ENCODE peak calls at places on chromosomes 4 and X, in four cellular contexts. J, S, N and O are unnamed samples.

GRCh38 chr4:5051210-5051691 is at the start of gene STK32B:
- DNase-seq in J (peak; percentile 88), N (peak; percentile 86), S (no peak), O (peak; percentile 60)

GRCh38 chrX:37888010-37888409 is 40.6 kb upstream of the DYNLT3 start:
- DNase-seq in S (no peak), N (no peak), J (no peak), O (no peak)

GRCh38 chr4:57425610-57426009 is 315.4 kb upstream of the IGFBP7 start:
- DNase-seq in S (peak; percentile 71), N (no peak), J (no peak), O (no peak)

GRCh38 chrX:34917146-34917545 is 25.4 kb upstream of the FAM47B start:
- DNase-seq in S (no peak), N (peak; percentile 73), J (no peak), O (peak; percentile 47)

GRCh38 chr4:148443550-148444295 is 1.5 kb upstream of the NR3C2 start:
- DNase-seq in J (peak; percentile 56), N (peak; percentile 5), S (no peak), O (peak; percentile 3)

GRCh38 chr4:70061980-70062379 is 11.7 kb downstream of the HTN1 start:
- DNase-seq in S (no peak), J (no peak), N (no peak), O (no peak)

GRCh38 chr4:65023877-65024670 is 614.8 kb upstream of the TECRL start:
- DNase-seq in S (no peak), J (no peak), N (no peak), O (no peak)

GRCh38 chrX:129791961-129792570 is 12.3 kb downstream of the SASH3 start:
- DNase-seq in S (no peak), J (no peak), N (no peak), O (no peak)

GRCh38 chr4:138925495-138925894 is 90.1 kb upstream of the NOCT start:
- DNase-seq in N (no peak), S (no peak), J (no peak), O (peak; percentile 8)

GRCh38 chrX:149504226-149504914 is 736 bp downstream of the IDS start:
- DNase-seq in S (no peak), J (peak; percentile 27), N (peak; percentile 46), O (no peak)
- H3K9ac ChIP-seq in S (peak overlapping the region; percentile 79), J (peak overlapping the region; percentile 70), N (peak overlapping the region; percentile 96), O (peak overlapping the region; percentile 91)

DNA sequence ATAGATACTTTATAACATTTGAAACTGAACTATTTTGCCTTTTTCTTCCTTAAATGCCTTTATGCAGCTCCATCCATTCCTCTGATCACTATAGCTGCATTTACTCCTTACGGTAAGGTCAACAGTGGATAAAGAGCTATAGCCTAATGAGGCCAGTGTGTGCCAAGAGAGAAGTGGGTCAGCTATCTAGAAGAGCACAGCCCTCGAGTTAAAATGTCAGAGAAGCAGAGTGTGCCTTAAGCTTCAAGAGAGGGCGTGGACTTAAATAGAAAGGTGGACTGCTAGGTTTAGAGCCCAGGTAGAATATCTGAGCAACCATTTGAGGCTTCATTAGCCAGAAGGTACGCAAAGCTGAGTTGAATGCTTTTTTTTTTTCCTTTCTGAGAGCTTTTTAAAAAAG is 347.4 kb downstream of the BMPR1B start:
- DNase-seq in N (no peak), S (no peak), J (no peak), O (no peak)
- H3K4me1 ChIP-seq in N (no peaks in the 10 kb centered on the region), S (no peaks in the 10 kb centered on the region), J (no peaks in the 10 kb centered on the region), O (no peaks in the 10 kb centered on the region)

GRCh38 chrX:24082446-24082845 is 27.7 kb downstream of the EIF2S3 start:
- DNase-seq in N (no peak), S (no peak), J (no peak), O (no peak)

GRCh38 chrX:24080670-24081069 is 25.9 kb downstream of the EIF2S3 start:
- DNase-seq in N (no peak), S (no peak), J (no peak), O (no peak)

GRCh38 chrX:24079405-24079804 is 24.6 kb downstream of the EIF2S3 start:
- DNase-seq in N (no peak), S (no peak), J (no peak), O (no peak)

GRCh38 chrX:24085133-24085532 is 30.4 kb downstream of the EIF2S3 start:
- DNase-seq in N (no peak), S (no peak), J (no peak), O (no peak)

GRCh38 chrX:24081661-24082154 is 27.0 kb downstream of the EIF2S3 start:
- DNase-seq in J (peak; percentile 64), S (no peak), N (peak; percentile 65), O (peak; percentile 45)
- H3K9ac ChIP-seq in J (no peak overlapping the region), S (no peak overlapping the region), N (peak overlapping the region; percentile 56), O (no peak overlapping the region)

GRCh38 chr4:184815046-184815877 is 10.5 kb downstream of the ACSL1 start:
- DNase-seq in N (peak; percentile 34), J (peak; percentile 34), S (peak; percentile 75), O (peak; percentile 81)

GRCh38 chr4:184818216-184818564 is 7.6 kb downstream of the ACSL1 start:
- DNase-seq in J (no peak), N (no peak), S (no peak), O (no peak)

GRCh38 chr4:184817494-184818215 is 8.1 kb downstream of the ACSL1 start:
- DNase-seq in N (no peak), J (no peak), S (no peak), O (no peak)

GRCh38 chr4:184814686-184815045 is 11.1 kb downstream of the ACSL1 start:
- DNase-seq in S (no peak), J (no peak), N (no peak), O (no peak)

DNA sequence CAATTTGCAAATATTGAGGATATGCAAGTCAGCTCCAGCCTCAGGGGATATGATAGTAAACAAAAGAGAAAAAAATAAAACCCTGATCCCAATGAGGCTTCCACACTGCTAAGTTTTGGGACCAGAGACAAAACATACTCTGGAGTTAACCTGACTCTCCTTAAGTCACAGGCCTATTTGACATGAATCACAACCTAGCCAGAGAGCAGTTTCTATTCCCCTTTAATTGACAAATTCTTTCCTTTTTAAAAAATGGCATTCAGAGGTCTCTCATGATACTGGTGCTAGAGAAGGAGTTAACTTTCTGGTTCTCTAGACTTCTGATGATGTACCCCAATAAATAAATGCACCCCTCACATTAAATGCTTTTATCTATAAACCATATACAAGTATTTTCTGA is 8.8 kb downstream of the ACSL1 start:
- DNase-seq in S (no peak), N (no peak), J (no peak), O (no peak)
- H3K4me1 ChIP-seq in S (peaks cover 38% of the 10 kb centered on the region), N (peaks cover 24% of the 10 kb centered on the region), J (no peaks in the 10 kb centered on the region), O (peaks cover 4% of the 10 kb centered on the region)

GRCh38 chrX:133120406-133120805 is 23.5 kb upstream of the USP26 start:
- DNase-seq in J (no peak), N (no peak), S (no peak), O (no peak)
- H3K9ac ChIP-seq in J (no peak overlapping the region), N (no peak overlapping the region), S (no peak overlapping the region), O (no peak overlapping the region)

GRCh38 chrX:136765957-136766356 is 14.8 kb downstream of the ARHGEF6 start:
- DNase-seq in S (no peak), N (no peak), J (no peak), O (no peak)
- H3K4me1 ChIP-seq in S (no peaks in the 10 kb centered on the region), N (peaks cover 6% of the 10 kb centered on the region), J (no peaks in the 10 kb centered on the region), O (peaks cover 2% of the 10 kb centered on the region)

GRCh38 chr4:152374606-152375285 is 161.1 kb downstream of the FBXW7 start:
- DNase-seq in S (no peak), J (no peak), N (peak; percentile 19), O (no peak)

GRCh38 chr4:152372444-152372843 is 163.4 kb downstream of the FBXW7 start:
- DNase-seq in J (no peak), N (no peak), S (no peak), O (no peak)

GRCh38 chr4:152374153-152374552 is 161.7 kb downstream of the FBXW7 start:
- DNase-seq in N (no peak), J (no peak), S (no peak), O (no peak)

GRCh38 chr4:152369203-152369902 is 166.5 kb downstream of the FBXW7 start:
- DNase-seq in S (no peak), N (no peak), J (no peak), O (no peak)

GRCh38 chr4:152369903-152370296 is 166.0 kb downstream of the FBXW7 start:
- DNase-seq in N (peak; percentile 20), J (no peak), S (no peak), O (no peak)
- H3K9ac ChIP-seq in N (peak overlapping the region; percentile 59), J (no peak overlapping the region), S (no peak overlapping the region), O (no peak overlapping the region)

GRCh38 chrX:153728951-153729631 is 4.4 kb downstream of the ABCD1 start:
- DNase-seq in J (no peak), S (no peak), N (no peak), O (no peak)
- H3K4me1 ChIP-seq in J (peaks cover 4% of the 10 kb centered on the region), S (peaks cover 32% of the 10 kb centered on the region), N (peaks cover 36% of the 10 kb centered on the region), O (peaks cover 10% of the 10 kb centered on the region)

GRCh38 chr4:113468165-113469022 is 293.1 kb downstream of the CAMK2D start:
- DNase-seq in N (peak; percentile 100), J (peak; percentile 62), S (peak; percentile 95), O (peak; percentile 100)
- H3K9ac ChIP-seq in N (peak overlapping the region; percentile 96), J (no peak overlapping the region), S (peak overlapping the region; percentile 77), O (peak overlapping the region; percentile 44)